ENCODE peak calls at places on chromosomes 5 and 9, in eight cellular contexts. A is CD4-positive, alpha-beta T cell; B is small intestine; W is H9; F is IMR-90; R is aorta; C is PC-3; P is endothelial cell of umbilical vein. X is an unnamed sample.

GRCh38 chr5:1299961-1300360 is 5.1 kb upstream of the TERT start:
- DNase-seq in A (no peak), B (no peak), W (peak; percentile 18), F (no peak), R (no peak), C (no peak), P (no peak), X (peak; percentile 2)

GRCh38 chr5:139658501-139658927 is 10.4 kb downstream of the CXXC5 start:
- DNase-seq in A (no peak), B (no peak), W (no peak), F (peak; percentile 51), R (no peak), C (no peak), P (peak; percentile 59), X (no peak)

GRCh38 chr5:133848306-133848924 is 120.0 kb downstream of the C5orf15 start:
- DNase-seq in A (no peak), B (no peak), W (peak; percentile 15), F (no peak), R (peak; percentile 26), C (peak; percentile 84), P (no peak), X (no peak)

GRCh38 chr5:113693621-113694130 is 180.2 kb downstream of the YTHDC2 start:
- DNase-seq in A (no peak), B (no peak), W (no peak), F (no peak), R (no peak), C (no peak), P (no peak), X (peak; percentile 18)

GRCh38 chr5:149062371-149063016 is 368 bp downstream of the SH3TC2 start:
- DNase-seq in A (no peak), B (peak; percentile 17), W (no peak), F (peak; percentile 88), R (no peak), C (peak; percentile 100), P (peak; percentile 97), X (peak; percentile 69)

GRCh38 chr9:126108240-126108639 is 218.4 kb upstream of the MVB12B start:
- DNase-seq in A (no peak), B (no peak), W (peak; percentile 49), F (no peak), R (no peak), C (no peak), P (no peak), X (peak; percentile 33)

GRCh38 chr9:2727966-2728613 is 10.8 kb downstream of the KCNV2 start:
- DNase-seq in A (no peak), B (peak; percentile 12), W (no peak), F (peak; percentile 71), R (no peak), C (peak; percentile 69), P (peak; percentile 76), X (peak; percentile 72)

GRCh38 chr5:43140286-43140685 is 19.6 kb downstream of the ZNF131 start:
- DNase-seq in A (no peak), B (no peak), W (no peak), F (peak; percentile 44), R (no peak), C (no peak), P (no peak), X (no peak)

GRCh38 chr9:95508242-95508967 is 8.4 kb downstream of the PTCH1 start:
- DNase-seq in A (no peak), B (no peak), W (no peak), F (no peak), R (no peak), C (no peak), P (peak; percentile 23), X (peak; percentile 56)

GRCh38 chr5:156181656-156182055 is 145.3 kb upstream of the SGCD start:
- DNase-seq in A (no peak), B (no peak), W (no peak), F (peak; percentile 15), R (no peak), C (no peak), P (no peak), X (peak; percentile 13)

GRCh38 chr5:56838409-56839039 is 23.2 kb downstream of the MAP3K1 start:
- DNase-seq in A (no peak), B (peak; percentile 69), W (no peak), F (peak; percentile 74), R (no peak), C (peak; percentile 64), P (peak; percentile 84), X (peak; percentile 47)

GRCh38 chr5:116573617-116574431 is 799 bp downstream of the SEMA6A start:
- DNase-seq in A (no peak), B (peak; percentile 37), W (no peak), F (no peak), R (peak; percentile 80), C (no peak), P (peak; percentile 17), X (peak; percentile 43)

GRCh38 chr5:163504091-163504931 is 1.1 kb upstream of the MAT2B start:
- DNase-seq in A (peak; percentile 19), B (peak; percentile 84), W (no peak), F (peak; percentile 52), R (no peak), C (peak; percentile 56), P (peak; percentile 75), X (peak; percentile 65)

GRCh38 chr9:134099123-134099761 is 31.4 kb upstream of the BRD3 start:
- DNase-seq in A (peak; percentile 43), B (peak; percentile 66), W (peak; percentile 71), F (peak; percentile 8), R (no peak), C (peak; percentile 75), P (peak; percentile 39), X (peak; percentile 42)

GRCh38 chr5:151757233-151758140 is 944 bp downstream of the ATOX1 start:
- DNase-seq in A (no peak), B (peak; percentile 26), W (no peak), F (no peak), R (no peak), C (peak; percentile 59), P (no peak), X (peak; percentile 32)

GRCh38 chr9:124257865-124258764 is at the start of gene NEK6:
- DNase-seq in A (peak; percentile 5), B (peak; percentile 41), W (no peak), F (peak; percentile 84), R (peak; percentile 84), C (peak; percentile 31), P (peak; percentile 32), X (peak; percentile 63)

GRCh38 chr5:137144656-137145055 is 354.5 kb downstream of the SPOCK1 start:
- DNase-seq in A (no peak), B (no peak), W (no peak), F (no peak), R (no peak), C (no peak), P (no peak), X (no peak)

GRCh38 chr5:176532795-176533194 is 4.4 kb downstream of the RNF44 start:
- DNase-seq in A (no peak), B (no peak), W (no peak), F (no peak), R (peak; percentile 70), C (no peak), P (no peak), X (no peak)
- H3K27ac ChIP-seq in A (peak overlapping the region; percentile 99), B (no peak overlapping the region), W (no peak overlapping the region), F (no peak overlapping the region), R (no peak overlapping the region), C (no peak overlapping the region), P (no peak overlapping the region), X (no peak overlapping the region)

GRCh38 chr9:109172935-109173334 is 5.9 kb upstream of the FRRS1L start:
- DNase-seq in A (no peak), B (no peak), W (no peak), F (no peak), R (no peak), C (no peak), P (no peak), X (no peak)

GRCh38 chr9:109168170-109168569 is 1.1 kb upstream of the FRRS1L start:
- DNase-seq in A (no peak), B (no peak), W (no peak), F (no peak), R (no peak), C (no peak), P (no peak), X (no peak)

GRCh38 chr9:109176386-109176785 is 9.3 kb upstream of the FRRS1L start:
- DNase-seq in A (no peak), B (no peak), W (no peak), F (no peak), R (no peak), C (no peak), P (no peak), X (no peak)

GRCh38 chr9:109167716-109168115 is 667 bp upstream of the FRRS1L start:
- DNase-seq in A (no peak), B (no peak), W (no peak), F (no peak), R (no peak), C (no peak), P (no peak), X (no peak)

DNA sequence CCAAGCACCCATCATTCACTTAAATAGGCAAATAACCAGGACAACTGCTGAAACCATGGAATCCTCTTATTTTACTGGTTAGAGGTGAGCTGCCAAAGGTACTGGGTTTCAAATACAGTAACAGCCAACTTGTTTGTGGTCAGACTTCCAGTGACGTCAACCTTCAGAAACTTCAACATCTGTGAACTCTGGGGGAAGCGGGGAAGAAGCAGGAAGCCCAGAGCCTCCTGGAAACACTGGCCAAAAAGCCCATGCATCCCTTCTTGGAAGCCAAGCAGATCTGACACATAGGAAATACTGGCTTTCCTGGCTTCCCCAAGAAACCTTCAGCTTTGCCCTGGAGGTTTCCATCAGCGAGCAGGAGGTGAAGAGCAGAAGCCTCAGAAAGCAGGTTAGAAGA is 4.9 kb upstream of the FRRS1L start:
- DNase-seq in A (no peak), B (no peak), W (no peak), F (peak; percentile 59), R (no peak), C (no peak), P (no peak), X (no peak)
- H3K27ac ChIP-seq in A (no peak overlapping the region), B (no peak overlapping the region), W (no peak overlapping the region), F (no peak overlapping the region), R (no peak overlapping the region), C (no peak overlapping the region), P (no peak overlapping the region), X (no peak overlapping the region)

GRCh38 chr5:141878186-141878770 is at the start of gene PCDH1:
- DNase-seq in A (peak; percentile 14), B (peak; percentile 63), W (no peak), F (peak; percentile 14), R (peak; percentile 78), C (peak; percentile 43), P (peak; percentile 33), X (peak; percentile 72)
- H3K27ac ChIP-seq in A (no peak within 1 kb of the TSS), B (peak within 1 kb of the TSS; percentile 98), W (no peak within 1 kb of the TSS), F (no peak within 1 kb of the TSS), R (no peak within 1 kb of the TSS), C (peak within 1 kb of the TSS; percentile 37), P (peak within 1 kb of the TSS; percentile 10), X (peak within 1 kb of the TSS; percentile 35)

GRCh38 chr5:172276214-172276613 is 7.3 kb downstream of the UBTD2 start:
- DNase-seq in A (no peak), B (no peak), W (no peak), F (peak; percentile 41), R (no peak), C (peak; percentile 65), P (no peak), X (no peak)

GRCh38 chr5:172278356-172278755 is 5.2 kb downstream of the UBTD2 start:
- DNase-seq in A (no peak), B (no peak), W (no peak), F (no peak), R (no peak), C (no peak), P (no peak), X (no peak)

GRCh38 chr5:172280937-172281336 is 2.6 kb downstream of the UBTD2 start:
- DNase-seq in A (no peak), B (no peak), W (no peak), F (peak; percentile 77), R (no peak), C (peak; percentile 17), P (no peak), X (no peak)

GRCh38 chr5:172280317-172280716 is 3.2 kb downstream of the UBTD2 start:
- DNase-seq in A (no peak), B (no peak), W (no peak), F (no peak), R (no peak), C (no peak), P (no peak), X (no peak)

GRCh38 chr5:172274951-172275753 is 8.4 kb downstream of the UBTD2 start:
- DNase-seq in A (peak; percentile 3), B (no peak), W (no peak), F (no peak), R (no peak), C (no peak), P (no peak), X (no peak)
- H3K27ac ChIP-seq in A (no peak overlapping the region), B (no peak overlapping the region), W (no peak overlapping the region), F (no peak overlapping the region), R (no peak overlapping the region), C (no peak overlapping the region), P (no peak overlapping the region), X (no peak overlapping the region)

X was measured in hepatocyte.